ENCODE peak calls at places on chromosome 7, in four cellular contexts. One of them, this sample, is unnamed.
A peak's percentile ranks its signal among the peaks of the same experiment; 100 is the strongest.

GRCh38 chr7:154744226-154744860 is 258.6 kb downstream of the PAXIP1 start:
- DNase-seq in BJ: no peak
- DNase-seq in Kasumi-1: peak; percentile 31
- DNase-seq in effector CD4-positive, alpha-beta T cell: no peak
- DNase-seq in this sample: no peak

GRCh38 chr7:106367018-106367420 is 82.2 kb upstream of the NAMPT start:
- DNase-seq in BJ: no peak
- DNase-seq in effector CD4-positive, alpha-beta T cell: no peak
- DNase-seq in Kasumi-1: peak; percentile 72
- DNase-seq in this sample: no peak

GRCh38 chr7:121394709-121395140 is 1.4 kb downstream of the FAM3C start:
- DNase-seq in Kasumi-1: no peak
- DNase-seq in BJ: no peak
- DNase-seq in effector CD4-positive, alpha-beta T cell: no peak
- DNase-seq in this sample: no peak

GRCh38 chr7:93194368-93194767 is 31.9 kb downstream of the HEPACAM2 start:
- DNase-seq in BJ: no peak
- DNase-seq in effector CD4-positive, alpha-beta T cell: no peak
- DNase-seq in Kasumi-1: no peak
- DNase-seq in this sample: no peak

GRCh38 chr7:158128572-158128971 is 459.1 kb downstream of the PTPRN2 start:
- DNase-seq in Kasumi-1: no peak
- DNase-seq in effector CD4-positive, alpha-beta T cell: no peak
- DNase-seq in BJ: no peak
- DNase-seq in this sample: no peak

GRCh38 chr7:150799741-150800575 is at the start of gene TMEM176B:
- DNase-seq in BJ: no peak
- DNase-seq in effector CD4-positive, alpha-beta T cell: no peak
- DNase-seq in Kasumi-1: no peak
- DNase-seq in this sample: no peak

GRCh38 chr7:151206914-151207313 is 3.4 kb downstream of the H2BK1 start:
- DNase-seq in effector CD4-positive, alpha-beta T cell: no peak
- DNase-seq in BJ: no peak
- DNase-seq in Kasumi-1: no peak
- DNase-seq in this sample: no peak

GRCh38 chr7:7581531-7582179 is 15.0 kb downstream of the MIOS start:
- DNase-seq in effector CD4-positive, alpha-beta T cell: no peak
- DNase-seq in BJ: no peak
- DNase-seq in Kasumi-1: no peak
- DNase-seq in this sample: no peak

GRCh38 chr7:70072220-70072619 is 473.9 kb downstream of the AUTS2 start:
- DNase-seq in Kasumi-1: no peak
- DNase-seq in effector CD4-positive, alpha-beta T cell: no peak
- DNase-seq in BJ: no peak
- DNase-seq in this sample: no peak

GRCh38 chr7:111025013-111025412 is 65.9 kb upstream of the LRRN3 start:
- DNase-seq in BJ: no peak
- DNase-seq in Kasumi-1: no peak
- DNase-seq in effector CD4-positive, alpha-beta T cell: no peak
- DNase-seq in this sample: no peak

GRCh38 chr7:6111041-6111440 is 79.9 kb downstream of the ANKRD61 start:
- DNase-seq in effector CD4-positive, alpha-beta T cell: no peak
- DNase-seq in BJ: no peak
- DNase-seq in Kasumi-1: no peak
- DNase-seq in this sample: no peak

GRCh38 chr7:99551329-99551728 is 585 bp downstream of the FAM200A start:
- DNase-seq in effector CD4-positive, alpha-beta T cell: no peak
- DNase-seq in Kasumi-1: no peak
- DNase-seq in BJ: no peak
- DNase-seq in this sample: no peak

GRCh38 chr7:149772821-149773425 is 465 bp downstream of the ZNF467 start:
- DNase-seq in Kasumi-1: peak; percentile 31
- DNase-seq in BJ: no peak
- DNase-seq in effector CD4-positive, alpha-beta T cell: peak; percentile 22
- DNase-seq in this sample: no peak

GRCh38 chr7:77575187-77575586 is 38.1 kb downstream of the PTPN12 start:
- DNase-seq in BJ: no peak
- DNase-seq in Kasumi-1: no peak
- DNase-seq in effector CD4-positive, alpha-beta T cell: no peak
- DNase-seq in this sample: no peak

GRCh38 chr7:33107136-33108066 is 1.8 kb downstream of the RP9 start:
- DNase-seq in Kasumi-1: peak; percentile 63
- DNase-seq in BJ: no peak
- DNase-seq in effector CD4-positive, alpha-beta T cell: peak; percentile 43
- DNase-seq in this sample: peak; percentile 39

GRCh38 chr7:30815016-30815854 is 44.0 kb downstream of the MINDY4 start:
- DNase-seq in Kasumi-1: no peak
- DNase-seq in effector CD4-positive, alpha-beta T cell: no peak
- DNase-seq in BJ: no peak
- DNase-seq in this sample: no peak

GRCh38 chr7:50281680-50282445 is 22.7 kb upstream of the IKZF1 start:
- DNase-seq in effector CD4-positive, alpha-beta T cell: no peak
- DNase-seq in Kasumi-1: peak; percentile 93
- DNase-seq in BJ: no peak
- DNase-seq in this sample: no peak

GRCh38 chr7:102064361-102065025 is 222.2 kb upstream of the SH2B2 start:
- DNase-seq in effector CD4-positive, alpha-beta T cell: no peak
- DNase-seq in Kasumi-1: peak; percentile 95
- DNase-seq in BJ: no peak
- DNase-seq in this sample: no peak

GRCh38 chr7:128352138-128352537 is 8.4 kb upstream of the RBM28 start:
- DNase-seq in BJ: no peak
- DNase-seq in effector CD4-positive, alpha-beta T cell: no peak
- DNase-seq in Kasumi-1: no peak
- DNase-seq in this sample: peak; percentile 33

GRCh38 chr7:50293509-50294179 is 10.9 kb upstream of the IKZF1 start:
- DNase-seq in BJ: no peak
- DNase-seq in effector CD4-positive, alpha-beta T cell: no peak
- DNase-seq in Kasumi-1: no peak
- DNase-seq in this sample: no peak

GRCh38 chr7:82091126-82091682 is 321.4 kb upstream of the HGF start:
- DNase-seq in Kasumi-1: no peak
- DNase-seq in effector CD4-positive, alpha-beta T cell: no peak
- DNase-seq in BJ: no peak
- DNase-seq in this sample: no peak

GRCh38 chr7:32163141-32163806 is 93.1 kb upstream of the PDE1C start:
- DNase-seq in Kasumi-1: no peak
- DNase-seq in effector CD4-positive, alpha-beta T cell: no peak
- DNase-seq in BJ: peak; percentile 89
- DNase-seq in this sample: peak; percentile 79

GRCh38 chr7:12729112-12729511 is 41.7 kb downstream of the ARL4A start:
- DNase-seq in Kasumi-1: peak; percentile 2
- DNase-seq in BJ: no peak
- DNase-seq in effector CD4-positive, alpha-beta T cell: no peak
- DNase-seq in this sample: peak; percentile 51

GRCh38 chr7:25894902-25895791 is 256.9 kb upstream of the NFE2L3 start:
- DNase-seq in effector CD4-positive, alpha-beta T cell: peak; percentile 49
- DNase-seq in Kasumi-1: peak; percentile 96
- DNase-seq in BJ: no peak
- DNase-seq in this sample: peak; percentile 41

GRCh38 chr7:155594961-155595366 is 48.6 kb upstream of the CNPY1 start:
- DNase-seq in effector CD4-positive, alpha-beta T cell: no peak
- DNase-seq in BJ: no peak
- DNase-seq in Kasumi-1: no peak
- DNase-seq in this sample: no peak

GRCh38 chr7:132815696-132816334 is 239.5 kb upstream of the PLXNA4 start:
- DNase-seq in effector CD4-positive, alpha-beta T cell: no peak
- DNase-seq in BJ: no peak
- DNase-seq in Kasumi-1: no peak
- DNase-seq in this sample: no peak

GRCh38 chr7:1234794-1235500 is 2.3 kb downstream of the UNCX start:
- DNase-seq in Kasumi-1: peak; percentile 83
- DNase-seq in effector CD4-positive, alpha-beta T cell: no peak
- DNase-seq in BJ: no peak
- DNase-seq in this sample: no peak

GRCh38 chr7:98911936-98912335 is 33.6 kb downstream of the TRRAP start:
- DNase-seq in Kasumi-1: no peak
- DNase-seq in BJ: no peak
- DNase-seq in effector CD4-positive, alpha-beta T cell: no peak
- DNase-seq in this sample: no peak

GRCh38 chr7:121279060-121279620 is 49.7 kb upstream of the WNT16 start:
- DNase-seq in Kasumi-1: no peak
- DNase-seq in effector CD4-positive, alpha-beta T cell: no peak
- DNase-seq in BJ: no peak
- DNase-seq in this sample: no peak

This sample was measured in uterus.